ENCODE peak calls at places on chromosomes 1 and 21, in five cellular contexts. One of them, this sample, is unnamed. For H3K4me1, the result is how much of the 10 kb centered on the place peaks cover.

GRCh38 chr21:30190554-30190953 is 23.9 kb upstream of the CLDN17 start:
- DNase-seq in IMR-90: no peak
- DNase-seq in H1: no peak
- DNase-seq in neuronal stem cell: no peak
- DNase-seq in trophoblast cell: no peak
- DNase-seq in this sample: no peak

GRCh38 chr1:186183970-186184628 is 191.0 kb downstream of the TPR start:
- DNase-seq in IMR-90: no peak
- DNase-seq in H1: no peak
- DNase-seq in neuronal stem cell: no peak
- DNase-seq in trophoblast cell: peak
- DNase-seq in this sample: no peak

GRCh38 chr1:202221911-202222909 is 28.6 kb downstream of the LGR6 start:
- DNase-seq in IMR-90: no peak
- DNase-seq in H1: no peak
- DNase-seq in neuronal stem cell: no peak
- DNase-seq in trophoblast cell: peak
- DNase-seq in this sample: no peak

GRCh38 chr21:34857874-34858273 is 189.1 kb downstream of the CLIC6 start:
- DNase-seq in IMR-90: no peak
- DNase-seq in H1: no peak
- DNase-seq in neuronal stem cell: no peak
- DNase-seq in trophoblast cell: no peak
- DNase-seq in this sample: peak

GRCh38 chr1:40796939-40797667 is 13.5 kb downstream of the KCNQ4 start:
- DNase-seq in IMR-90: no peak
- DNase-seq in H1: no peak
- DNase-seq in neuronal stem cell: no peak
- DNase-seq in trophoblast cell: no peak
- DNase-seq in this sample: no peak

GRCh38 chr1:84869750-84870149 is 23.3 kb downstream of the LPAR3 start:
- DNase-seq in IMR-90: peak
- DNase-seq in H1: no peak
- DNase-seq in neuronal stem cell: no peak
- DNase-seq in trophoblast cell: peak
- DNase-seq in this sample: no peak

GRCh38 chr1:96978867-96979266 is 257.3 kb downstream of the PTBP2 start:
- DNase-seq in IMR-90: no peak
- DNase-seq in H1: no peak
- DNase-seq in neuronal stem cell: no peak
- DNase-seq in trophoblast cell: no peak
- DNase-seq in this sample: no peak

GRCh38 chr1:171421413-171422020 is 63.8 kb upstream of the PRRC2C start:
- DNase-seq in IMR-90: no peak
- DNase-seq in H1: no peak
- DNase-seq in neuronal stem cell: no peak
- DNase-seq in trophoblast cell: peak
- DNase-seq in this sample: no peak

GRCh38 chr1:13517193-13517812 is 3.5 kb upstream of the LRRC38 start:
- DNase-seq in IMR-90: no peak
- DNase-seq in H1: no peak
- DNase-seq in neuronal stem cell: peak
- DNase-seq in trophoblast cell: peak
- DNase-seq in this sample: peak

GRCh38 chr21:15289896-15290841 is 225.4 kb upstream of the NRIP1 start:
- DNase-seq in IMR-90: no peak
- DNase-seq in H1: no peak
- DNase-seq in neuronal stem cell: peak
- DNase-seq in trophoblast cell: peak
- DNase-seq in this sample: peak

GRCh38 chr1:53733975-53734649 is 4.9 kb downstream of the GLIS1 start:
- DNase-seq in IMR-90: peak
- DNase-seq in H1: no peak
- DNase-seq in neuronal stem cell: no peak
- DNase-seq in trophoblast cell: no peak
- DNase-seq in this sample: no peak

GRCh38 chr1:180911640-180912161 is 996 bp upstream of the KIAA1614 start:
- DNase-seq in IMR-90: peak
- DNase-seq in H1: no peak
- DNase-seq in neuronal stem cell: no peak
- DNase-seq in trophoblast cell: peak
- DNase-seq in this sample: peak

GRCh38 chr1:92273039-92273438 is 25.7 kb downstream of the GLMN start:
- DNase-seq in IMR-90: no peak
- DNase-seq in H1: no peak
- DNase-seq in neuronal stem cell: no peak
- DNase-seq in trophoblast cell: no peak
- DNase-seq in this sample: no peak

GRCh38 chr1:116415699-116416533 is 42.9 kb downstream of the ATP1A1 start:
- DNase-seq in IMR-90: peak
- DNase-seq in H1: no peak
- DNase-seq in neuronal stem cell: peak
- DNase-seq in trophoblast cell: no peak
- DNase-seq in this sample: peak

GRCh38 chr1:205437570-205437969 is 15.7 kb upstream of the LEMD1 start:
- DNase-seq in IMR-90: no peak
- DNase-seq in H1: no peak
- DNase-seq in neuronal stem cell: no peak
- DNase-seq in trophoblast cell: no peak
- DNase-seq in this sample: no peak

GRCh38 chr1:58649555-58649954 is 50.3 kb downstream of the MYSM1 start:
- DNase-seq in IMR-90: no peak
- DNase-seq in H1: no peak
- DNase-seq in neuronal stem cell: no peak
- DNase-seq in trophoblast cell: no peak
- DNase-seq in this sample: no peak

GRCh38 chr1:47931395-47931794 is 65.8 kb downstream of the TRABD2B start:
- DNase-seq in IMR-90: no peak
- DNase-seq in H1: no peak
- DNase-seq in neuronal stem cell: no peak
- DNase-seq in trophoblast cell: no peak
- DNase-seq in this sample: peak

GRCh38 chr1:37602750-37603694 is 7.3 kb upstream of the GNL2 start:
- DNase-seq in IMR-90: peak
- DNase-seq in H1: no peak
- DNase-seq in neuronal stem cell: peak
- DNase-seq in trophoblast cell: peak
- DNase-seq in this sample: peak

GRCh38 chr1:233393926-233394680 is 66.6 kb downstream of the MAP3K21 start:
- DNase-seq in IMR-90: no peak
- DNase-seq in H1: no peak
- DNase-seq in neuronal stem cell: no peak
- DNase-seq in trophoblast cell: no peak
- DNase-seq in this sample: no peak

GRCh38 chr1:77926561-77927357 is 38.3 kb downstream of the NEXN start:
- DNase-seq in IMR-90: no peak
- DNase-seq in H1: no peak
- DNase-seq in neuronal stem cell: no peak
- DNase-seq in trophoblast cell: no peak
- DNase-seq in this sample: no peak

GRCh38 chr1:89615676-89616598 is 17.0 kb upstream of the LRRC8C start:
- DNase-seq in IMR-90: no peak
- DNase-seq in H1: no peak
- DNase-seq in neuronal stem cell: no peak
- DNase-seq in trophoblast cell: peak
- DNase-seq in this sample: peak

GRCh38 chr1:94852758-94853157 is 32.6 kb downstream of the SLC44A3 start:
- DNase-seq in IMR-90: peak
- DNase-seq in H1: no peak
- DNase-seq in neuronal stem cell: no peak
- DNase-seq in trophoblast cell: no peak
- DNase-seq in this sample: no peak

GRCh38 chr1:223810586-223810985 is 35.2 kb downstream of the TP53BP2 start:
- DNase-seq in IMR-90: no peak
- DNase-seq in H1: no peak
- DNase-seq in neuronal stem cell: no peak
- DNase-seq in trophoblast cell: no peak
- DNase-seq in this sample: no peak

GRCh38 chr1:29673669-29674624 is 437.6 kb downstream of the PTPRU start:
- DNase-seq in IMR-90: no peak
- DNase-seq in H1: no peak
- DNase-seq in neuronal stem cell: no peak
- DNase-seq in trophoblast cell: no peak
- DNase-seq in this sample: peak

GRCh38 chr1:18494304-18494703 is 13.6 kb downstream of the KLHDC7A start:
- DNase-seq in IMR-90: no peak
- DNase-seq in H1: no peak
- DNase-seq in neuronal stem cell: no peak
- DNase-seq in trophoblast cell: no peak
- DNase-seq in this sample: no peak

GRCh38 chr1:1237874-1238701 is 6.1 kb downstream of the B3GALT6 start:
- DNase-seq in IMR-90: no peak
- DNase-seq in H1: no peak
- DNase-seq in neuronal stem cell: no peak
- DNase-seq in trophoblast cell: peak
- DNase-seq in this sample: no peak

GRCh38 chr1:77347646-77348045 is 65.8 kb downstream of the AK5 start:
- DNase-seq in IMR-90: peak
- DNase-seq in H1: no peak
- DNase-seq in neuronal stem cell: no peak
- DNase-seq in trophoblast cell: peak
- DNase-seq in this sample: peak

GRCh38 chr1:24483441-24483840 is 19.2 kb upstream of the RCAN3 start:
- DNase-seq in IMR-90: no peak
- DNase-seq in H1: no peak
- DNase-seq in neuronal stem cell: no peak
- DNase-seq in trophoblast cell: no peak
- DNase-seq in this sample: no peak

GRCh38 chr1:113103977-113104376 is 31.0 kb downstream of the LRIG2 start:
- DNase-seq in IMR-90: no peak
- DNase-seq in H1: no peak
- DNase-seq in neuronal stem cell: no peak
- DNase-seq in trophoblast cell: no peak
- DNase-seq in this sample: no peak

GRCh38 chr1:33349778-33350610 is 29.1 kb upstream of the A3GALT2 start:
- DNase-seq in IMR-90: peak
- DNase-seq in H1: no peak
- DNase-seq in neuronal stem cell: peak
- DNase-seq in trophoblast cell: peak
- DNase-seq in this sample: peak

GRCh38 chr1:116710326-116711060 is 43.0 kb upstream of the IGSF3 start:
- DNase-seq in IMR-90: no peak
- DNase-seq in H1: no peak
- DNase-seq in neuronal stem cell: no peak
- DNase-seq in trophoblast cell: no peak
- DNase-seq in this sample: no peak

GRCh38 chr1:145946477-145946986 is 11.3 kb downstream of the LIX1L start:
- DNase-seq in IMR-90: no peak
- DNase-seq in H1: no peak
- DNase-seq in neuronal stem cell: no peak
- DNase-seq in trophoblast cell: no peak
- DNase-seq in this sample: no peak

GRCh38 chr1:145949219-145949618 is 8.6 kb downstream of the LIX1L start:
- DNase-seq in IMR-90: no peak
- DNase-seq in H1: no peak
- DNase-seq in neuronal stem cell: no peak
- DNase-seq in trophoblast cell: no peak
- DNase-seq in this sample: no peak

GRCh38 chr1:145942891-145943290 is 14.9 kb downstream of the LIX1L start:
- DNase-seq in IMR-90: no peak
- DNase-seq in H1: no peak
- DNase-seq in neuronal stem cell: no peak
- DNase-seq in trophoblast cell: no peak
- DNase-seq in this sample: no peak

GRCh38 chr1:145944532-145944931 is 13.3 kb downstream of the LIX1L start:
- DNase-seq in IMR-90: no peak
- DNase-seq in H1: no peak
- DNase-seq in neuronal stem cell: no peak
- DNase-seq in trophoblast cell: no peak
- DNase-seq in this sample: no peak

DNA sequence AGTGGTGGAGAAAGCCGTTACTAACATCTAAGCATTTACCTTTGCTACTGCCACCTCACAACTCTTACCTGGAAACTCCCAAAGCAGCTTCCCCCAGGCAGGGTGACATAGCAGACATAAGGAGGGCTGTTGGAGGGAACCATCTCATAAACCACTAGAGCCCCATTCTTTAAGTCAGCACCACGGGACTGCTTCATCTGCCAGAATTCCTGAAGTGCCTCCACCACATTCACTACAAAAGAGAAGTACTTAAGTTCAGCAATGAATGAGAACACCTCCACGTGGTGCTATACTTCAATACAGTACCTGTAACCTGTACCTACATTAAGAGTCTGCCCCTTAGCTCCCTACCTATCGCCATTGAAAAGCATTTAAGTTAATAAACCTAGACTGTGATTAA is 10.3 kb downstream of the LIX1L start:
- DNase-seq in IMR-90: no peak
- DNase-seq in H1: no peak
- DNase-seq in neuronal stem cell: no peak
- DNase-seq in trophoblast cell: no peak
- DNase-seq in this sample: peak
- H3K4me2 ChIP-seq in IMR-90: no peak
- H3K4me2 ChIP-seq in H1: no peak
- H3K4me2 ChIP-seq in neuronal stem cell: no peak
- H3K4me2 ChIP-seq in trophoblast cell: no peak
- H3K4me2 ChIP-seq in this sample: no peak

GRCh38 chr1:115090547-115090946 is 1.2 kb upstream of the TSPAN2 start:
- DNase-seq in IMR-90: peak
- DNase-seq in H1: no peak
- DNase-seq in neuronal stem cell: no peak
- DNase-seq in trophoblast cell: no peak
- DNase-seq in this sample: peak
- H2BK5ac ChIP-seq in IMR-90: no peak
- H2BK5ac ChIP-seq in H1: no peak
- H2BK5ac ChIP-seq in neuronal stem cell: peak
- H2BK5ac ChIP-seq in trophoblast cell: no peak
- H2BK5ac ChIP-seq in this sample: no peak

DNA sequence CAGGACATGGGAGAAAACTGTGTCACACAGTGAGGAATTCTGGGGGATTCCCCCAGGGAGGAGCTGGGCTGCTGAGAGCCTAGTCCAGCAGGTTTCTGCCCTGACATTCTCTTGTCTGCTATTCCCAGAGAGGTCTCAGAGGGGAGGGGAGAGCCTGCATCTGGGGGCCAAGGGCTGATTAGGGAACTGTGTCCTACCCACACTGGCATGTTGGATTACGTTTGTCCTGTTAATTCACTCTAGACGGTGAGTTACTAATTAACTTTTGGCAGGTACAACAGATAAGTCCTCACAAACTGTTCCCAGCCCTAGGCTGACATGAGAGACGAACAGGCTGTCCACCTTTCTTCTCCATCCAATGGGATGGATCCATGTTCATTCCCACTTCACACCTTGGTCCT is 2.6 kb upstream of the SH3BGRL3 start:
- DNase-seq in IMR-90: no peak
- DNase-seq in H1: no peak
- DNase-seq in neuronal stem cell: no peak
- DNase-seq in trophoblast cell: no peak
- DNase-seq in this sample: no peak
- H3K4me1 ChIP-seq in IMR-90: under half
- H3K4me1 ChIP-seq in H1: under half
- H3K4me1 ChIP-seq in neuronal stem cell: under half
- H3K4me1 ChIP-seq in trophoblast cell: under half
- H3K4me1 ChIP-seq in this sample: under half

GRCh38 chr1:218444173-218444572 is 99.0 kb downstream of the TGFB2 start:
- DNase-seq in IMR-90: no peak
- DNase-seq in H1: no peak
- DNase-seq in neuronal stem cell: no peak
- DNase-seq in trophoblast cell: no peak
- DNase-seq in this sample: no peak
- H3K4me2 ChIP-seq in IMR-90: no peak
- H3K4me2 ChIP-seq in H1: no peak
- H3K4me2 ChIP-seq in neuronal stem cell: no peak
- H3K4me2 ChIP-seq in trophoblast cell: no peak
- H3K4me2 ChIP-seq in this sample: no peak